ENCODE peak calls at places on chromosomes 6 and 20, in five cellular contexts. G, Y, F, V and Q are unnamed samples. For H3K4me1, the result is how much of the 10 kb centered on the place peaks cover.

GRCh38 chr20:53736757-53737403 is 143.2 kb upstream of the ZNF217 start:
- DNase-seq in G (no peak), Y (peak), F (no peak), V (peak), Q (no peak)

GRCh38 chr6:1406306-1407058 is 17.1 kb downstream of the FOXF2 start:
- DNase-seq in G (no peak), Y (no peak), F (no peak), V (peak), Q (no peak)

GRCh38 chr6:24991748-24992467 is 56.1 kb upstream of the RIPOR2 start:
- DNase-seq in G (peak), Y (peak), F (peak), V (peak), Q (no peak)

GRCh38 chr20:53939554-53940355 is 130.6 kb downstream of the BCAS1 start:
- DNase-seq in G (peak), Y (peak), F (peak), V (peak), Q (peak)

GRCh38 chr6:85677243-85677956 is 34.7 kb upstream of the SYNCRIP start:
- DNase-seq in G (no peak), Y (no peak), F (no peak), V (peak), Q (peak)

GRCh38 chr20:47792021-47792618 is 6.8 kb upstream of the SULF2 start:
- DNase-seq in G (peak), Y (peak), F (no peak), V (peak), Q (no peak)

GRCh38 chr20:49790077-49790798 is 22.4 kb upstream of the SLC9A8 start:
- DNase-seq in G (peak), Y (peak), F (no peak), V (peak), Q (no peak)

GRCh38 chr20:58907481-58908137 is 55.1 kb downstream of the GNAS start:
- DNase-seq in G (no peak), Y (peak), F (no peak), V (peak), Q (no peak)

GRCh38 chr6:31620586-31621319 is at the start of gene PRRC2A:
- DNase-seq in G (no peak), Y (no peak), F (no peak), V (peak), Q (no peak)

GRCh38 chr6:47633141-47633540 is 65.2 kb upstream of the ADGRF4 start:
- DNase-seq in G (peak), Y (peak), F (no peak), V (peak), Q (no peak)

GRCh38 chr20:59992531-59992930 is 34.3 kb downstream of the CDH26 start:
- DNase-seq in G (no peak), Y (peak), F (no peak), V (peak), Q (no peak)

GRCh38 chr6:163863565-163863964 is 449.0 kb downstream of the QKI start:
- DNase-seq in G (no peak), Y (no peak), F (no peak), V (no peak), Q (no peak)

GRCh38 chr20:63101781-63102719 is 95.3 kb upstream of the BHLHE23 start:
- DNase-seq in G (peak), Y (peak), F (peak), V (peak), Q (no peak)

GRCh38 chr20:58179432-58180099 is 48.9 kb downstream of the ANKRD60 start:
- DNase-seq in G (peak), Y (peak), F (peak), V (peak), Q (no peak)

GRCh38 chr6:146423450-146423849 is 120.2 kb upstream of the RAB32 start:
- DNase-seq in G (no peak), Y (no peak), F (no peak), V (no peak), Q (no peak)

GRCh38 chr6:73803562-73804221 is 107.7 kb downstream of the CD109 start:
- DNase-seq in G (peak), Y (peak), F (no peak), V (peak), Q (no peak)
- H3K9ac ChIP-seq in G (no peak), Y (peak), F (no peak), V (peak), Q (no peak)

GRCh38 chr6:137717074-137718073 is 149.7 kb upstream of the TNFAIP3 start:
- DNase-seq in G (no peak), Y (peak), F (peak), V (no peak), Q (peak)
- H3K4me1 ChIP-seq in G (under half), Y (under half), F (under half), V (under half), Q (under half)

GRCh38 chr6:27128796-27129094 is 118.8 kb upstream of the PRSS16 start:
- DNase-seq in G (no peak), Y (no peak), F (no peak), V (no peak), Q (no peak)

GRCh38 chr6:27129095-27129815 is 118.2 kb upstream of the PRSS16 start:
- DNase-seq in G (no peak), Y (peak), F (no peak), V (no peak), Q (no peak)

GRCh38 chr6:27127874-27128795 is 119.4 kb upstream of the PRSS16 start:
- DNase-seq in G (no peak), Y (no peak), F (peak), V (no peak), Q (no peak)

GRCh38 chr6:27126046-27126814 is 121.3 kb upstream of the PRSS16 start:
- DNase-seq in G (no peak), Y (no peak), F (no peak), V (no peak), Q (no peak)

GRCh38 chr6:27126815-27127537 is 120.5 kb upstream of the PRSS16 start:
- DNase-seq in G (peak), Y (peak), F (peak), V (peak), Q (peak)
- H3K9ac ChIP-seq in G (no peak), Y (peak), F (peak), V (peak), Q (no peak)

GRCh38 chr20:9206486-9206885 is 137.6 kb downstream of the PLCB4 start:
- DNase-seq in G (no peak), Y (no peak), F (no peak), V (no peak), Q (no peak)
- H3K4me1 ChIP-seq in G (under half), Y (under half), F (under half), V (under half), Q (under half)

GRCh38 chr6:17035994-17036393 is 65.9 kb upstream of the STMND1 start:
- DNase-seq in G (no peak), Y (no peak), F (no peak), V (no peak), Q (no peak)

GRCh38 chr6:17031961-17032360 is 69.9 kb upstream of the STMND1 start:
- DNase-seq in G (no peak), Y (no peak), F (no peak), V (no peak), Q (no peak)

GRCh38 chr6:17035257-17035757 is 66.5 kb upstream of the STMND1 start:
- DNase-seq in G (no peak), Y (no peak), F (no peak), V (no peak), Q (no peak)

GRCh38 chr6:17038316-17038715 is 63.5 kb upstream of the STMND1 start:
- DNase-seq in G (no peak), Y (no peak), F (no peak), V (peak), Q (no peak)

DNA sequence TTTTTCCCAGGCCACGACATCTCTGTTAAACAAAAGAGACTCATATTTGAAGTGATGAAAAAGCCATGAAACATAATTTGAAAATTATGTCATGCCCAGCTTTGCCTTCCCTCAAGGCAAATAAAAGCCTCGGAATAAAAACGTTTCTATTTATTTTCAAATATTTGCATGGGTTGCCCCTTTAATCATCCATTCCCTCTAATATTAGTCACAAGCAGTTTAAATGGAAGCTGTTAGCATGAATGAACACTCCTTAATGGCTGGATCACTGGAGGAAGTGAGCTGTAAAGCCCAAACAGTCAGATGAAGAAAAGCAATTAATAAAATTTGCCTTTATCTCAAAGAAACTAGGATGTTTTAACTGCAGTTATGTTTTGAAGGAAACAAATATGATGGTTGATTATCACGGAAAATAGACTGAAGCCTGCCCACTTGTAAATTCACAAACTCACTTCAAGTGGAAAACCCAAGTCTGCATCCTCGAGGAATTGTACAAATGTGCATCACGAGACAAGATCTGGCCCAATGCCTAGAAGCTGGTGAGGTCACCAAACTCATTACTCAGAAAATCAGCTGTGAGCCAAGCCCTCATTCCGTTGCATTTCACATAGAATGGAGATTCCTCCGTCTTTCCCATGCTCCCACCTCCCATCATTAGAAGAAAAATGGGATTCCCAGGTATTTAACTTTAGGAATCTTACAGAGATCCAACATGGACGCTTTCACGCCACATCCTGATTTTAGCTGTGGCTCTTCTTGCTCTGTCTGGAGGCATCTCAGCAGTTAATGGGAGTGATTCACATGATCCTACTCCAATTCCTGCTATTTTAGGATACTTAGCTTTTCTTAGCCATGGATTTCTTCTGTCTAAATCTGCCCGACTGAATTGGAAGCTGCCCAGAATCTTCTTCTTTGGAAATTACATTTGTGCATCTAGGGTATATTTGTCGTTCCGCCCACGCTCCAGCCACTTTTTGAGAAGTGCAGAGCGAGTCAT is 69.0 kb upstream of the STMND1 start:
- DNase-seq in G (no peak), Y (peak), F (no peak), V (peak), Q (peak)
- H3K9ac ChIP-seq in G (no peak), Y (peak), F (no peak), V (peak), Q (peak)

GRCh38 chr6:3211681-3212080 is 15.8 kb downstream of the TUBB2B start:
- DNase-seq in G (peak), Y (no peak), F (no peak), V (peak), Q (no peak)
- H3K4me1 ChIP-seq in G (under half), Y (under half), F (under half), V (under half), Q (under half)

GRCh38 chr6:82144852-82145332 is 102.7 kb downstream of the IBTK start:
- DNase-seq in G (peak), Y (peak), F (no peak), V (peak), Q (peak)
- H3K9ac ChIP-seq in G (no peak), Y (peak), F (no peak), V (peak), Q (peak)

GRCh38 chr20:41407617-41408016 is 41.0 kb upstream of the EMILIN3 start:
- DNase-seq in G (no peak), Y (no peak), F (no peak), V (no peak), Q (no peak)
- H3K4me1 ChIP-seq in G (under half), Y (under half), F (under half), V (under half), Q (under half)